ENCODE peak calls at places on chromosome 14, in nine cellular contexts. One of them, this sample, is unnamed.

GRCh38 chr14:51498411-51499227 is 153.1 kb upstream of the FRMD6 start:
- DNase-seq in AG09309: no peak
- DNase-seq in HFF-Myc: no peak
- DNase-seq in lower lobe of right lung: no peak
- DNase-seq in PC-9: no peak
- DNase-seq in esophagus squamous epithelium: no peak
- DNase-seq in astrocyte: no peak
- DNase-seq in foreskin fibroblast: peak; percentile 52
- DNase-seq in lung: no peak
- DNase-seq in this sample: no peak

GRCh38 chr14:45664668-45665356 is 411.8 kb upstream of the MIS18BP1 start:
- DNase-seq in foreskin fibroblast: no peak
- DNase-seq in HFF-Myc: no peak
- DNase-seq in AG09309: no peak
- DNase-seq in esophagus squamous epithelium: no peak
- DNase-seq in PC-9: peak; percentile 3
- DNase-seq in lower lobe of right lung: no peak
- DNase-seq in astrocyte: no peak
- DNase-seq in lung: no peak
- DNase-seq in this sample: no peak

GRCh38 chr14:69090187-69090789 is 62.6 kb downstream of the DCAF5 start:
- DNase-seq in PC-9: peak; percentile 47
- DNase-seq in HFF-Myc: no peak
- DNase-seq in foreskin fibroblast: peak; percentile 54
- DNase-seq in lung: no peak
- DNase-seq in AG09309: no peak
- DNase-seq in lower lobe of right lung: no peak
- DNase-seq in astrocyte: no peak
- DNase-seq in esophagus squamous epithelium: no peak
- DNase-seq in this sample: no peak

GRCh38 chr14:69086537-69086936 is 66.4 kb downstream of the DCAF5 start:
- DNase-seq in lung: no peak
- DNase-seq in PC-9: no peak
- DNase-seq in esophagus squamous epithelium: no peak
- DNase-seq in astrocyte: no peak
- DNase-seq in AG09309: no peak
- DNase-seq in lower lobe of right lung: no peak
- DNase-seq in foreskin fibroblast: no peak
- DNase-seq in HFF-Myc: no peak
- DNase-seq in this sample: no peak

GRCh38 chr14:68770051-68770450 is 22.8 kb downstream of the ZFP36L1 start:
- DNase-seq in foreskin fibroblast: no peak
- DNase-seq in lower lobe of right lung: no peak
- DNase-seq in lung: no peak
- DNase-seq in esophagus squamous epithelium: no peak
- DNase-seq in AG09309: no peak
- DNase-seq in PC-9: no peak
- DNase-seq in HFF-Myc: no peak
- DNase-seq in astrocyte: no peak
- DNase-seq in this sample: no peak

GRCh38 chr14:69582207-69582606 is 7.5 kb upstream of the CCDC177 start:
- DNase-seq in esophagus squamous epithelium: no peak
- DNase-seq in PC-9: no peak
- DNase-seq in foreskin fibroblast: peak; percentile 15
- DNase-seq in astrocyte: peak; percentile 39
- DNase-seq in AG09309: no peak
- DNase-seq in lung: no peak
- DNase-seq in HFF-Myc: no peak
- DNase-seq in lower lobe of right lung: no peak
- DNase-seq in this sample: no peak

GRCh38 chr14:69241577-69241976 is 18.4 kb upstream of the GALNT16 start:
- DNase-seq in lung: no peak
- DNase-seq in astrocyte: no peak
- DNase-seq in PC-9: no peak
- DNase-seq in AG09309: no peak
- DNase-seq in foreskin fibroblast: peak; percentile 47
- DNase-seq in lower lobe of right lung: no peak
- DNase-seq in esophagus squamous epithelium: no peak
- DNase-seq in HFF-Myc: no peak
- DNase-seq in this sample: no peak

GRCh38 chr14:90228478-90228877 is 27.9 kb upstream of the PSMC1 start:
- DNase-seq in AG09309: no peak
- DNase-seq in PC-9: no peak
- DNase-seq in esophagus squamous epithelium: no peak
- DNase-seq in HFF-Myc: no peak
- DNase-seq in lower lobe of right lung: no peak
- DNase-seq in astrocyte: no peak
- DNase-seq in lung: no peak
- DNase-seq in foreskin fibroblast: no peak
- DNase-seq in this sample: no peak

GRCh38 chr14:58812050-58812690 is 174.4 kb downstream of the DACT1 start:
- DNase-seq in esophagus squamous epithelium: no peak
- DNase-seq in AG09309: no peak
- DNase-seq in astrocyte: no peak
- DNase-seq in lower lobe of right lung: no peak
- DNase-seq in HFF-Myc: no peak
- DNase-seq in PC-9: no peak
- DNase-seq in lung: no peak
- DNase-seq in foreskin fibroblast: no peak
- DNase-seq in this sample: no peak

GRCh38 chr14:104794099-104794498 is 1.4 kb downstream of the AKT1 start:
- DNase-seq in astrocyte: peak; percentile 47
- DNase-seq in esophagus squamous epithelium: no peak
- DNase-seq in lung: peak; percentile 66
- DNase-seq in lower lobe of right lung: peak; percentile 77
- DNase-seq in PC-9: peak; percentile 50
- DNase-seq in HFF-Myc: peak; percentile 37
- DNase-seq in AG09309: no peak
- DNase-seq in foreskin fibroblast: peak; percentile 84
- DNase-seq in this sample: no peak

GRCh38 chr14:64215274-64215673 is 78.9 kb downstream of the ESR2 start:
- DNase-seq in lower lobe of right lung: no peak
- DNase-seq in AG09309: no peak
- DNase-seq in esophagus squamous epithelium: no peak
- DNase-seq in lung: no peak
- DNase-seq in foreskin fibroblast: no peak
- DNase-seq in HFF-Myc: no peak
- DNase-seq in PC-9: no peak
- DNase-seq in astrocyte: no peak
- DNase-seq in this sample: no peak

GRCh38 chr14:64218344-64219240 is 75.6 kb downstream of the ESR2 start:
- DNase-seq in HFF-Myc: no peak
- DNase-seq in AG09309: no peak
- DNase-seq in PC-9: no peak
- DNase-seq in astrocyte: no peak
- DNase-seq in lung: no peak
- DNase-seq in foreskin fibroblast: no peak
- DNase-seq in lower lobe of right lung: no peak
- DNase-seq in esophagus squamous epithelium: no peak
- DNase-seq in this sample: no peak

GRCh38 chr14:64215978-64216377 is 78.2 kb downstream of the ESR2 start:
- DNase-seq in esophagus squamous epithelium: no peak
- DNase-seq in HFF-Myc: no peak
- DNase-seq in AG09309: no peak
- DNase-seq in PC-9: no peak
- DNase-seq in lung: no peak
- DNase-seq in astrocyte: no peak
- DNase-seq in lower lobe of right lung: no peak
- DNase-seq in foreskin fibroblast: no peak
- DNase-seq in this sample: no peak

GRCh38 chr14:64217747-64218146 is 76.4 kb downstream of the ESR2 start:
- DNase-seq in HFF-Myc: no peak
- DNase-seq in PC-9: no peak
- DNase-seq in esophagus squamous epithelium: no peak
- DNase-seq in lung: no peak
- DNase-seq in lower lobe of right lung: no peak
- DNase-seq in astrocyte: no peak
- DNase-seq in AG09309: no peak
- DNase-seq in foreskin fibroblast: no peak
- DNase-seq in this sample: no peak

GRCh38 chr14:64217318-64217717 is 76.9 kb downstream of the ESR2 start:
- DNase-seq in HFF-Myc: no peak
- DNase-seq in lower lobe of right lung: no peak
- DNase-seq in AG09309: no peak
- DNase-seq in PC-9: no peak
- DNase-seq in astrocyte: no peak
- DNase-seq in lung: no peak
- DNase-seq in esophagus squamous epithelium: no peak
- DNase-seq in foreskin fibroblast: no peak
- DNase-seq in this sample: no peak
- H3K4me3 ChIP-seq in HFF-Myc: no peak overlapping the region
- H3K4me3 ChIP-seq in lower lobe of right lung: no peak overlapping the region
- H3K4me3 ChIP-seq in AG09309: no peak overlapping the region
- H3K4me3 ChIP-seq in PC-9: no peak overlapping the region
- H3K4me3 ChIP-seq in astrocyte: no peak overlapping the region
- H3K4me3 ChIP-seq in lung: no peak overlapping the region
- H3K4me3 ChIP-seq in esophagus squamous epithelium: no peak overlapping the region
- H3K4me3 ChIP-seq in foreskin fibroblast: no peak overlapping the region
- H3K4me3 ChIP-seq in this sample: no peak overlapping the region

DNA sequence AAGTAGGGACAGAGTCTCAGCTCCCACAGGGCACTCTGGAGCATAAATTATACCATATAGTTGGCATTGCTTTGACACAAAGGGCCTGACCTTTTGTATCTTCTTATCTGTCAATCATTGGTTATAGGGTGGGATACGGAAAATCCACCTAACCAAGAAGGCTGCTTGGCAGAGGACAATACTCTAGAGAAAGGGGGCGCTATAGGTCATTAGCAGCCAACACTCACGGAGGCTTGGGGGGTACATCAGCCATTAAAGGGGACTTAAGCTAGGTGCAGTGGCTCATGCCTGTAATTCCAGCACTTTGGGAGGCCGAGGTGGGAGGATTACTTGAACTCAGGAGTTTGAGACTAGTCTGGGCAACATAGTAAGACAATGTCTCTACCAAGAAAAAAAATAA is 22.9 kb downstream of the SPTSSA start:
- DNase-seq in lower lobe of right lung: no peak
- DNase-seq in esophagus squamous epithelium: no peak
- DNase-seq in AG09309: no peak
- DNase-seq in lung: no peak
- DNase-seq in PC-9: no peak
- DNase-seq in HFF-Myc: no peak
- DNase-seq in astrocyte: no peak
- DNase-seq in foreskin fibroblast: no peak
- DNase-seq in this sample: no peak
- TF ChIP-seq CTCF in lower lobe of right lung: no peak
- TF ChIP-seq CTCF in esophagus squamous epithelium: no peak
- TF ChIP-seq CTCF in AG09309: no peak
- TF ChIP-seq CTCF in lung: no peak
- TF ChIP-seq CTCF in PC-9: no peak
- TF ChIP-seq CTCF in HFF-Myc: no peak
- TF ChIP-seq CTCF in astrocyte: no peak
- TF ChIP-seq CTCF in foreskin fibroblast: no peak
- TF ChIP-seq CTCF in this sample: no peak

DNA sequence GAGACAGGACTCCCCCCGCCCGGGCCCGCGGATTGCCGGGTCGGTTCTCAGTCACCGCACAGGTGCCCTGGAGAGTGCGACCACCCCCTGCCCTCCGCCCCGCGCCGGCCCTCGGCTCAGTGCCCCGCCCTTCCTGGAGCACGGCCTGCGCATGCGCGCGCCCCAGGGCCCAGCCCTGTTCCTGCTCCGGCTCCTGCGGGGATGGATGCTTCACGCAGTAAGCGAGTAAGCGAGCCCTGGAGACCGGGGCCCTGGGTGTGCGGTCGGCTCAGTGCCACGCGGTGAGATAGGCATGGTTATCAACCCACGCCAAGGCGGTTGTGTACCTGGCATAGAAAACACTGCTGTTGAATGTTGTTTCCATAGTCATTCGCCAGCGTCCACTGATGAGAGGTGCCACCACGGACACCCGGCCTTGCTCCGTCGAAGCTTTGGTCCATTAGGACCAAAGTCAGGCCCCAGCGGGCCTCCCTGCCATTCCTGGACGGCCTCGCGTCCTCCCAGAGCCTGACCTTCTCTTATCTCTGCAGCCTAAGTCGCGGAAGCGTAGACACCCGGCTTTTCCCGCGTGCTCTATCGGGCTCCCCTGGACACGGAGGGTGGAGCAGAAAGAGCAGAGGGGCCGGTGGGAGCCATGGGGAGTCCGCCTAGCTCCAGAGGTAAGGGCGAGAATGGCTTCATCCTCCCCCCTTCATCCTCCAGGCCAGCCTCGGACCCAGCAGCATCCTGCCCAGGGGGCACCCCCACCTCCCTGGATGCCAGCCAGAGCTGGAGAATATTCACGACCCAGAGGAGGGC is 90.6 kb downstream of the PAPOLA start:
- DNase-seq in astrocyte: peak; percentile 8
- DNase-seq in lung: no peak
- DNase-seq in AG09309: no peak
- DNase-seq in HFF-Myc: no peak
- DNase-seq in PC-9: no peak
- DNase-seq in esophagus squamous epithelium: no peak
- DNase-seq in foreskin fibroblast: peak; percentile 66
- DNase-seq in lower lobe of right lung: peak; percentile 53
- DNase-seq in this sample: no peak
- H3K4me3 ChIP-seq in astrocyte: peak overlapping the region; percentile 46
- H3K4me3 ChIP-seq in lung: no peak overlapping the region
- H3K4me3 ChIP-seq in AG09309: no peak overlapping the region
- H3K4me3 ChIP-seq in HFF-Myc: peak overlapping the region; percentile 31
- H3K4me3 ChIP-seq in PC-9: no peak overlapping the region
- H3K4me3 ChIP-seq in esophagus squamous epithelium: peak overlapping the region; percentile 36
- H3K4me3 ChIP-seq in foreskin fibroblast: peak overlapping the region; percentile 25
- H3K4me3 ChIP-seq in lower lobe of right lung: peak overlapping the region; percentile 38
- H3K4me3 ChIP-seq in this sample: peak overlapping the region; percentile 40

GRCh38 chr14:77027538-77028383 is 747 bp downstream of the IRF2BPL start:
- DNase-seq in HFF-Myc: no peak
- DNase-seq in lower lobe of right lung: peak; percentile 84
- DNase-seq in lung: peak; percentile 74
- DNase-seq in PC-9: peak; percentile 95
- DNase-seq in esophagus squamous epithelium: no peak
- DNase-seq in astrocyte: peak; percentile 65
- DNase-seq in foreskin fibroblast: peak; percentile 93
- DNase-seq in AG09309: no peak
- DNase-seq in this sample: no peak
- TF ChIP-seq CTCF in HFF-Myc: no peak
- TF ChIP-seq CTCF in lower lobe of right lung: peak; percentile 8
- TF ChIP-seq CTCF in lung: no peak
- TF ChIP-seq CTCF in PC-9: peak; percentile 28
- TF ChIP-seq CTCF in esophagus squamous epithelium: no peak
- TF ChIP-seq CTCF in astrocyte: no peak
- TF ChIP-seq CTCF in foreskin fibroblast: peak; percentile 12
- TF ChIP-seq CTCF in AG09309: peak; percentile 34
- TF ChIP-seq CTCF in this sample: peak; percentile 49

GRCh38 chr14:75578786-75579781 is 664 bp downstream of the FLVCR2 start:
- DNase-seq in lung: no peak
- DNase-seq in foreskin fibroblast: peak; percentile 20
- DNase-seq in lower lobe of right lung: peak; percentile 52
- DNase-seq in AG09309: no peak
- DNase-seq in astrocyte: peak; percentile 23
- DNase-seq in PC-9: no peak
- DNase-seq in HFF-Myc: no peak
- DNase-seq in esophagus squamous epithelium: no peak
- DNase-seq in this sample: no peak
- H3K4me3 ChIP-seq in lung: peak overlapping the region; percentile 54
- H3K4me3 ChIP-seq in foreskin fibroblast: peak overlapping the region; percentile 56
- H3K4me3 ChIP-seq in lower lobe of right lung: peak overlapping the region; percentile 65
- H3K4me3 ChIP-seq in AG09309: peak overlapping the region; percentile 59
- H3K4me3 ChIP-seq in astrocyte: peak overlapping the region; percentile 66
- H3K4me3 ChIP-seq in PC-9: peak overlapping the region; percentile 67
- H3K4me3 ChIP-seq in HFF-Myc: peak overlapping the region; percentile 52
- H3K4me3 ChIP-seq in esophagus squamous epithelium: peak overlapping the region; percentile 65
- H3K4me3 ChIP-seq in this sample: peak overlapping the region; percentile 49

GRCh38 chr14:63457498-63457897 is 85.7 kb downstream of the PPP2R5E start:
- DNase-seq in lower lobe of right lung: no peak
- DNase-seq in astrocyte: no peak
- DNase-seq in PC-9: no peak
- DNase-seq in foreskin fibroblast: no peak
- DNase-seq in AG09309: no peak
- DNase-seq in lung: no peak
- DNase-seq in HFF-Myc: no peak
- DNase-seq in esophagus squamous epithelium: no peak
- DNase-seq in this sample: no peak
- TF ChIP-seq CTCF in lower lobe of right lung: no peak
- TF ChIP-seq CTCF in astrocyte: no peak
- TF ChIP-seq CTCF in PC-9: no peak
- TF ChIP-seq CTCF in foreskin fibroblast: no peak
- TF ChIP-seq CTCF in AG09309: no peak
- TF ChIP-seq CTCF in lung: no peak
- TF ChIP-seq CTCF in HFF-Myc: no peak
- TF ChIP-seq CTCF in esophagus squamous epithelium: no peak
- TF ChIP-seq CTCF in this sample: no peak

This sample was measured in BJ.